ENCODE peak calls at places on chromosomes 7 and 10, in four cellular contexts. S is bronchial epithelial cell, K is left ventricle myocardium inferior, C is choroid plexus epithelial cell. V is an unnamed sample.

GRCh38 chr10:33005322-33006282 is 47.6 kb upstream of the ITGB1 start:
- DNase-seq in C (peak; percentile 98), K (peak; percentile 71), S (peak; percentile 98), V (peak; percentile 98)

GRCh38 chr10:113858541-113858940 is 4.1 kb downstream of the NHLRC2 start:
- DNase-seq in K (no peak), S (peak; percentile 50), C (peak; percentile 59), V (peak; percentile 39)

GRCh38 chr7:139830779-139831498 is 1.9 kb downstream of the TBXAS1 start:
- DNase-seq in C (no peak), K (no peak), S (no peak), V (no peak)

GRCh38 chr7:111802194-111802785 is 240.0 kb upstream of the IMMP2L start:
- DNase-seq in S (no peak), K (no peak), C (no peak), V (no peak)

GRCh38 chr10:102611514-102612095 is 32.7 kb upstream of the TRIM8 start:
- DNase-seq in S (peak; percentile 79), C (no peak), K (no peak), V (peak; percentile 68)

GRCh38 chr7:54116956-54117355 is 425.2 kb upstream of the VSTM2A start:
- DNase-seq in C (no peak), S (no peak), K (no peak), V (no peak)

GRCh38 chr7:156751319-156751718 is 110.7 kb downstream of the RNF32 start:
- DNase-seq in S (peak; percentile 82), C (peak; percentile 91), K (no peak), V (peak; percentile 82)

GRCh38 chr10:26439436-26440090 is 1.4 kb downstream of the APBB1IP start:
- DNase-seq in S (no peak), C (no peak), K (no peak), V (no peak)

GRCh38 chr7:16432425-16432731 is 11.0 kb upstream of the CRPPA start:
- DNase-seq in K (no peak), S (no peak), C (no peak), V (no peak)

GRCh38 chr7:31099451-31100444 is 47.6 kb downstream of the ADCYAP1R1 start:
- DNase-seq in S (no peak), C (no peak), K (no peak), V (no peak)

GRCh38 chr7:154794147-154794780 is 208.7 kb downstream of the PAXIP1 start:
- DNase-seq in C (no peak), S (no peak), K (no peak), V (no peak)

GRCh38 chr7:131574741-131575140 is 18.3 kb upstream of the PODXL start:
- DNase-seq in K (no peak), S (no peak), C (peak; percentile 24), V (no peak)

GRCh38 chr7:141649865-141650499 is 52.0 kb downstream of the DENND11 start:
- DNase-seq in K (no peak), S (peak; percentile 63), C (peak; percentile 96), V (peak; percentile 79)

GRCh38 chr7:105975770-105976428 is 12.8 kb downstream of the CDHR3 start:
- DNase-seq in S (peak; percentile 74), K (no peak), C (peak; percentile 82), V (peak; percentile 68)

GRCh38 chr7:95240910-95241309 is 83.4 kb downstream of the PON1 start:
- DNase-seq in C (no peak), S (no peak), K (no peak), V (no peak)

GRCh38 chr10:13890233-13890616 is 303.5 kb downstream of the PRPF18 start:
- DNase-seq in C (peak; percentile 42), S (peak; percentile 4), K (no peak), V (no peak)

GRCh38 chr10:89184638-89185037 is 22.5 kb downstream of the CH25H start:
- DNase-seq in K (no peak), C (no peak), S (no peak), V (no peak)

GRCh38 chr10:99926925-99927718 is 82.6 kb downstream of the DNMBP start:
- DNase-seq in C (peak; percentile 67), S (peak; percentile 46), K (peak; percentile 66), V (peak; percentile 41)

GRCh38 chr7:90720970-90721768 is 125.0 kb downstream of the CDK14 start:
- DNase-seq in S (peak; percentile 40), K (no peak), C (peak; percentile 97), V (peak; percentile 34)

GRCh38 chr10:125982256-125982948 is 86.0 kb downstream of the FANK1 start:
- DNase-seq in C (peak; percentile 79), S (peak; percentile 67), K (no peak), V (peak; percentile 72)

GRCh38 chr7:69736411-69736810 is 138.1 kb downstream of the AUTS2 start:
- DNase-seq in S (no peak), K (no peak), C (no peak), V (no peak)

GRCh38 chr7:69739906-69740545 is 141.8 kb downstream of the AUTS2 start:
- DNase-seq in C (peak; percentile 37), S (no peak), K (peak; percentile 46), V (no peak)

GRCh38 chr7:69738396-69738889 is 140.2 kb downstream of the AUTS2 start:
- DNase-seq in C (peak; percentile 26), K (no peak), S (no peak), V (no peak)

GRCh38 chr7:69742237-69742636 is 144.0 kb downstream of the AUTS2 start:
- DNase-seq in S (no peak), K (no peak), C (no peak), V (no peak)

DNA sequence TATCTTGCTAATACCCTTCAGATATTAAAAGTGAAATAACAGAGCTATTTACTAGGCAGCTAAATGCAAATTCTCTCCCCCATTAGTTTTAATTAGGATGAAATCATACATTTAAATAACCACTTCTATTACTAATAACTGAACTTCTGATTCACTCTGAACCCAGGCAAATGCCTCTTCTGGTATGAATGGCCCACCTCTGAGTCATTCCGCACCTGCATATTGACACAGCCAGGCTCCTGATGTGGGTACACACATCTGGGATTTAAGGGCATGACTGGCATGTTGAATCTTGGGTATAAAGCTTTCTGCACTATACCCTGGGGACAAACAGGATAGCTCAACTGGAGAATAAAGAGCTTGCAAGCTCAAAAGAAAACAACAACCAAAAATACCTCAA is 140.9 kb downstream of the AUTS2 start:
- DNase-seq in C (no peak), S (peak; percentile 75), K (no peak), V (peak; percentile 33)
- H3K4me3 ChIP-seq in C (no peak overlapping the region), S (no peak overlapping the region), K (no peak overlapping the region), V (no peak overlapping the region)

DNA sequence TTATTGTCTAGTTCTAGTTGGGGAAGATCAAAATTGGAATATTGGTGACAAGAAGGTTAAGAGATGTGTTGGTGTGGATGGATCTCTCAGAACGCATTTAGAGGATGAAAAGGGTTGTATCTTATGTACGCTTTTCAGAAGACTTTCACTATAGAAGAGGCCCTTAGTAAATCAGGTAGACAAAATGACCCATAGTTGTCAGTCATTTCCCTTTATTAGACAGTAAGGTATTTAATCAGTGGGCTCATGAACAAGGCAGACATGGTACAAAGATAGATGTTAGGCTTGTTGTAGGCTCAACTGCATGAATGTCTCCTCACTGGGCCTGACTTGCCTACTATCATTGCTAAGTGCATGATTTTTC is 359.2 kb downstream of the PHF14 start:
- DNase-seq in S (no peak), C (no peak), K (no peak), V (no peak)
- TF ChIP-seq CTCF in S (no peak), C (no peak), K (no peak), V (no peak)

DNA sequence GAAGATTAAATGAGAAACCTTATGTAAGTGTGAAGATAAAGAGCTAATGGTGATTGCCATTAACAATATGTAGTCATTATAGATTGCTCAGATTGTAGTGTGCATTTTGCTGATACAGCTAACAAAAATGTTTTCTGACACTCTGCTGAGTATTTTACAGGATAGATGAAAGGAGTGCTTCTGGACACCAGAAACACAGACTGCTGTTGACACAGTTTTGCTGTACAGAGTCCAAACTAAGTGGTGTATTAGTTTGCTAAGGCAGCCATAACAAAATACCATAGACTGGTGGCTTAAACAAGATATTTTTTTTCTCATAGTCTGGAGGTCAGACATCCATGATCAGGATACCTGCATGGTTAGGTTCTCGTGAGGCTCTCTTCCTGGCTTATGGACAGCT is 2.2 kb downstream of the SMC3 start:
- DNase-seq in K (no peak), C (no peak), S (no peak), V (no peak)
- H3K4me3 ChIP-seq in K (peak overlapping the region; percentile 98), C (no peak overlapping the region), S (no peak overlapping the region), V (no peak overlapping the region)

DNA sequence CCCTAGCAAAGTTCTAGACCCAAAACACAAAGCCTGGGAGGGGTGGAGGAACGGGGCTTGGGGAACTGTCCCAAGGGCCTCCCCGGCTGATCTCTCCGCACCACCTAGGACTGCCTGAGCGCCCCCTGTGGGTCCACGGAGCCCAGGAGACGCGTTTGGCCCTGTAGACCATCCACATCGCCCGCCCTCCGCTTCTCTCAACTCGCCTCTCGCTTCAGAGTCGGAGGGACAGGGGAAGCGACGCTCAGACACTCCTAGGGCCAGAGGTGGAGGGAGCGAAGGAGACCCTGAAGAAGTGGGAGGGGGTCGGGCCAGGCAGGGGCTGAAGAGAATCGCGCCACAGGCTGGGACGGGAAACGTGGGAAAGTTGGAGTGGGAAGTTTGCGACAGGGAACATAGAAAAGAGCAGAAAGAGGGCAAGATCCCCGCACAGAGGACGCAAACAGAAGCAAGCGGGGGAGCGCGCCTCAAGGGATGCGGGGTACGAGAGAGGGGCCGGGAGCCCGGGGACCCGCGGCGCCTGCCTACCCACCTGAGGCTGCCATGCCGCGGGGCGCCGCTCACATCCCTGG is 378 bp downstream of the PIK3AP1 start:
- DNase-seq in K (peak; percentile 72), S (no peak), C (no peak), V (no peak)
- TF ChIP-seq CTCF in K (peak; percentile 50), S (peak; percentile 24), C (peak; percentile 29), V (no peak)